ENCODE peak calls at places on chromosomes 1 and 21, in seven cellular contexts. V is HCT116, N is GM12878, D is H1, Q is SK-N-SH, K is K562, I is HepG2. F is an unnamed sample. For H3K4me1, the result is how much of the 10 kb centered on the place peaks cover.

GRCh38 chr1:150273310-150273709 is 720 bp downstream of the C1orf54 start:
- DNase-seq in V (no peak), N (no peak), D (no peak), Q (no peak), K (no peak), I (no peak), F (no peak)

GRCh38 chr1:214902636-214903320 is 179.8 kb upstream of the KCNK2 start:
- DNase-seq in V (peak), N (no peak), D (no peak), Q (no peak), K (no peak), I (no peak), F (no peak)

GRCh38 chr1:42730988-42731387 is 9.0 kb downstream of the CLDN19 start:
- DNase-seq in V (peak), N (no peak), D (peak), Q (peak), K (peak), I (no peak), F (peak)

GRCh38 chr1:79568411-79568810 is 561.9 kb upstream of the ADGRL4 start:
- DNase-seq in V (no peak), N (no peak), D (no peak), Q (no peak), K (no peak), I (no peak), F (no peak)

GRCh38 chr1:61412601-61413000 is 312.3 kb downstream of the TM2D1 start:
- DNase-seq in V (no peak), N (no peak), D (no peak), Q (no peak), K (no peak), I (no peak), F (no peak)

GRCh38 chr21:34018910-34019309 is 54.5 kb upstream of the MRPS6 start:
- DNase-seq in V (no peak), N (peak), D (no peak), Q (no peak), K (no peak), I (no peak), F (no peak)

GRCh38 chr21:29359718-29360117 is 61.0 kb downstream of the BACH1 start:
- DNase-seq in V (no peak), N (no peak), D (no peak), Q (no peak), K (no peak), I (no peak), F (no peak)

GRCh38 chr1:172895050-172895460 is 155.7 kb downstream of the TNFSF18 start:
- DNase-seq in V (no peak), N (no peak), D (no peak), Q (no peak), K (no peak), I (no peak), F (no peak)

GRCh38 chr21:34800797-34801518 is 132.2 kb downstream of the CLIC6 start:
- DNase-seq in V (no peak), N (no peak), D (no peak), Q (no peak), K (no peak), I (no peak), F (no peak)

GRCh38 chr1:161483361-161483760 is 21.9 kb upstream of the FCGR2A start:
- DNase-seq in V (no peak), N (no peak), D (no peak), Q (no peak), K (no peak), I (no peak), F (no peak)

GRCh38 chr1:68994096-68994495 is 497.2 kb upstream of the DEPDC1 start:
- DNase-seq in V (no peak), N (no peak), D (no peak), Q (no peak), K (no peak), I (no peak), F (no peak)

GRCh38 chr1:207868252-207868768 is 42.6 kb downstream of the CD34 start:
- DNase-seq in V (no peak), N (no peak), D (peak), Q (peak), K (peak), I (no peak), F (no peak)

GRCh38 chr1:158803681-158804080 is 22.7 kb upstream of the OR6N2 start:
- DNase-seq in V (no peak), N (no peak), D (no peak), Q (no peak), K (no peak), I (no peak), F (no peak)

GRCh38 chr1:154006136-154006535 is 15.6 kb downstream of the RPS27 start:
- DNase-seq in V (no peak), N (no peak), D (no peak), Q (no peak), K (no peak), I (no peak), F (no peak)

GRCh38 chr21:35273331-35273730 is 224.2 kb upstream of the RUNX1 start:
- DNase-seq in V (no peak), N (no peak), D (no peak), Q (no peak), K (peak), I (no peak), F (no peak)

GRCh38 chr1:5913876-5914275 is 78.3 kb downstream of the NPHP4 start:
- DNase-seq in V (no peak), N (no peak), D (peak), Q (no peak), K (no peak), I (no peak), F (no peak)

GRCh38 chr21:16070207-16070651 is 340.4 kb downstream of the USP25 start:
- DNase-seq in V (no peak), N (no peak), D (no peak), Q (peak), K (no peak), I (no peak), F (no peak)

GRCh38 chr1:84782311-84782771 is 92.1 kb upstream of the SSX2IP start:
- DNase-seq in V (peak), N (no peak), D (peak), Q (peak), K (peak), I (peak), F (peak)

GRCh38 chr21:29182674-29183073 is 52.2 kb downstream of the MAP3K7CL start:
- DNase-seq in V (no peak), N (no peak), D (no peak), Q (no peak), K (no peak), I (no peak), F (no peak)

GRCh38 chr21:14947613-14948160 is 117.1 kb downstream of the NRIP1 start:
- DNase-seq in V (no peak), N (no peak), D (no peak), Q (no peak), K (no peak), I (peak), F (no peak)

GRCh38 chr21:14949603-14950002 is 115.2 kb downstream of the NRIP1 start:
- DNase-seq in V (no peak), N (no peak), D (no peak), Q (no peak), K (no peak), I (no peak), F (no peak)

GRCh38 chr21:14945176-14945575 is 119.6 kb downstream of the NRIP1 start:
- DNase-seq in V (no peak), N (no peak), D (no peak), Q (no peak), K (no peak), I (no peak), F (no peak)

GRCh38 chr21:14942801-14943490 is 121.9 kb downstream of the NRIP1 start:
- DNase-seq in V (no peak), N (no peak), D (no peak), Q (no peak), K (no peak), I (peak), F (no peak)

DNA sequence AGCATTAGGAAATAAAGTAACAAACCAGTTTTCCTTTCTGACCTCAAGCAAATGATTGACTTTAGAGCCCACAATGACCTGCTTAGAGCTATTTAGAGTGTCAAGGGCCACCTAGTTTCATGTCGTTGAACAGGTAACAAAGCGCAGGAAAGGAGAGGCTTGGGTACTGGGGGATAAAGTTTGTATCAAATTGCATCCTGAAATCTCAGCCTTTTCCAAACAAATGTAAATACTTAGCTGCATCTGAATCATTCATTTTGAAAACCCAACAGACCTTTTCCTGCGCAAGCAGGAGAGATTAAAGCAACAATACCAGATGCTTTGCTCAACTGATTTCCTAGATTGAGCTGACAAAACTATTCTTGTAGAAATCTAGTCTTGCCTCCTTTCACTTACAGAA is 121.2 kb downstream of the NRIP1 start:
- DNase-seq in V (no peak), N (no peak), D (no peak), Q (no peak), K (no peak), I (no peak), F (no peak)
- TF ChIP-seq SIN3A in V (no peak), N (no peak), D (no peak), Q (no peak), K (no peak), I (no peak), F (no peak)

DNA sequence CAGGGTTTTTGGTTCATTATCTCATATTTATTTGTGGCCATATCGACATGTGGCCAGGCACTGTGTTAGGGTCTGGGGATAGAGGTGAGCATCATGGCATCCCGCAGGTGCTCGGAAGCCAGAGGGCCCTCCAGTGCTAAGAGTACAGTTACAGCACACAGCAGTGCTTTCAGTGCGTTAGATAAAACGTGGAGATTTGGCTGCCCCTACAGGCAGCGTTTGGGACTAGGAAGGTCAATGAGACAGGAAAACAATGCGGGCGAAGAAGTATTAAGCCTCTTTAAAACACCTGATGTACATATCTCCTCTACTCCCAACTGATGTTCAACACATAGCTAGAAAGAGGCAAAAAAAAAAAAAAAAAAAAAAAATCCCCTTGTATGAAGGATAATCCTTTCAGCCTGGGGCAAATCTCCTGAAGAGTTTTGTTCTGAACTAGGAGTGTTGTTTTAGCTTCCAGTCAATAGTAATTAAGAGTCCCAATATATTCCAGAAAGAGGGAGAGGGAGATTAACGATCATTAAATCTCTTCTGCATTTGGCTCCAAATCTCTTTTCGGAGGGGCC is 80.1 kb downstream of the CAPZB start:
- DNase-seq in V (no peak), N (no peak), D (no peak), Q (peak), K (peak), I (no peak), F (no peak)
- H3K4me1 ChIP-seq in V (under half), N (under half), D (under half), Q (half or more), K (under half), I (half or more), F (under half)

GRCh38 chr1:227733751-227734545 is 1.2 kb downstream of the JMJD4 start:
- DNase-seq in V (no peak), N (no peak), D (no peak), Q (no peak), K (no peak), I (no peak), F (no peak)

GRCh38 chr1:227733309-227733705 is 1.8 kb downstream of the JMJD4 start:
- DNase-seq in V (no peak), N (no peak), D (no peak), Q (no peak), K (no peak), I (no peak), F (no peak)

GRCh38 chr1:227731696-227732585 is 3.2 kb downstream of the JMJD4 start:
- DNase-seq in V (no peak), N (no peak), D (no peak), Q (no peak), K (no peak), I (no peak), F (no peak)

GRCh38 chr1:227731241-227731677 is 3.8 kb downstream of the JMJD4 start:
- DNase-seq in V (no peak), N (no peak), D (no peak), Q (no peak), K (no peak), I (no peak), F (no peak)

GRCh38 chr1:227732586-227733308 is 2.4 kb downstream of the JMJD4 start:
- DNase-seq in V (no peak), N (no peak), D (no peak), Q (no peak), K (no peak), I (no peak), F (no peak)
- TF ChIP-seq SIN3A in V (no peak), N (no peak), D (no peak), Q (no peak), K (no peak), I (no peak), F (no peak)

GRCh38 chr1:67789551-67789950 is 43.7 kb downstream of the GNG12 start:
- DNase-seq in V (no peak), N (no peak), D (no peak), Q (no peak), K (no peak), I (no peak), F (no peak)
- H3K4me1 ChIP-seq in V (under half), N (under half), D (under half), Q (under half), K (under half), I (under half), F (under half)

GRCh38 chr1:25710583-25711347 is 89.2 kb upstream of the SELENON start:
- DNase-seq in V (no peak), N (no peak), D (no peak), Q (no peak), K (no peak), I (peak), F (no peak)
- TF ChIP-seq SIN3A in V (no peak), N (no peak), D (no peak), Q (no peak), K (no peak), I (no peak), F (no peak)

DNA sequence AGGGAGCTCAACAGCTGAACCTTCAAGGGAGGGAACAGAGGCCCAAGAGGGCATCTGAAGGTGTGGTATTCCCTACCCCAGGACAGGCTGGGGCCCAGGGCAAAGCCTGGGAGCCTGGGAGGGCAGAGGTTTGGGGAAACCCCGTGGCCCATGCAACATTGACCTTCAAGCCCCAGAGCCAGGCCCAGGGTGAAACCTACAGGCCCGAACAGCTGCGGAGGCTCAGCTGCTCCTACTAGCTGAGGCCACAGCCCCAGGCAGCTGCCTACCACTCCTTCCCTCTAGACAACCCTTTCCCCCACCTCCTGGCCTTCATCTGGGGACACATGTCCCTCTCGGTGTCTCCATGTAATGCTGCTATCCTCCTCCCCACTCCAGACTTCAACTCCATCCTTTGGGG is 3.2 kb downstream of the LAD1 start:
- DNase-seq in V (no peak), N (no peak), D (no peak), Q (no peak), K (no peak), I (no peak), F (no peak)
- H3K4me1 ChIP-seq in V (half or more), N (under half), D (under half), Q (under half), K (under half), I (half or more), F (under half)

DNA sequence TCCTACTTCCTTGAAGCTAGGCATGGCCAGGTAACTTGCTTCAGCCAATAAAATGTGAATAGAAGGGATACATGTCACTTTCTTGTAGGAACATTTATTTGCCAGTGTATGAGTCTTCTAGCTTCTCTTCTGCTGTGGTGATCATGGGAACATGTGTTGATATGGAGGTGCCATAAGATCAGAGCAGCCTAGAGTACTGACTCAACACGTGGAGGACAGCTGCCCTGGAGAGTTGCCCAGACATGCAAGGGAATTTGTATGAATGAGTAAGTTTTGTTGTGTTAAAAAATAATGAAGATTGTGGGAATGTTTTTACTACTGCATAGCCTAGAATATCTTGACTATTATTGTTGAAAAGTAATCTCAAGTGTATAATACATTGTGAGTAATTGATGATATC is 502.3 kb downstream of the NUF2 start:
- DNase-seq in V (no peak), N (no peak), D (no peak), Q (no peak), K (no peak), I (no peak), F (no peak)
- TF ChIP-seq SIN3A in V (no peak), N (no peak), D (no peak), Q (no peak), K (no peak), I (no peak), F (no peak)

GRCh38 chr1:1599919-1600860 is at the start of gene FNDC10:
- DNase-seq in V (no peak), N (no peak), D (peak), Q (peak), K (no peak), I (no peak), F (no peak)
- H3K4me1 ChIP-seq in V (under half), N (under half), D (under half), Q (under half), K (half or more), I (half or more), F (under half)

DNA sequence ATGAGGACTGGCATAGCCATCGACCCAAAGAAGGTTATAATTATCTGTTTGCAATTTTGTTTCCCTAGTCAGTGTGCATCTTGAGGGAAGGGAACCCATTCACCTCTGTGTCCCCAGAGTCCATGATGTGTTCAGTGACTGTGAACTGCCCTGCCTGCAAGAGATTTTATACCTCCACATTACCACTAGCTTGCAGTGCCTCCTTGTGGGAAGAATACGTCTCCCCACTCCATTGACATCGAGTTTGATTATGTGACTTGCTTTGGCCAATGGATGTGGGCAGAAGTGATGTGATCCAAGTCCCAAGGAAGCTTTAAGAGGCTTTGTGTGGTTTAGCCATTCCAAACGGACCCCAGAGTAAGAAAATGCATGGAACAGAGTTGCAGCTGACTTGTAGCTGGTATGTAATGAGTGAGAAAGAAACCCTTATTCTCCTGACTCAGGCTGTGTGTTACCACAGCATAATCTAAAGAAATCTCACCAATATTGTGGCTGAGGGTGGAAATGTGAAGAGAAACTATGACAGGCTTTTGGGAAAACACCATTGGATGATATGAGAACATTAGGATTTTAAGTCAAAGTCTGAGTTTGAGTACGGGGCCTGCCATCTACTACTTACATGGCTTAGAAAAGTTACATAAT is 47.8 kb upstream of the NRDC start:
- DNase-seq in V (no peak), N (no peak), D (no peak), Q (no peak), K (peak), I (no peak), F (peak)
- TF ChIP-seq SIN3A in V (no peak), N (no peak), D (no peak), Q (no peak), K (no peak), I (no peak), F (no peak)

DNA sequence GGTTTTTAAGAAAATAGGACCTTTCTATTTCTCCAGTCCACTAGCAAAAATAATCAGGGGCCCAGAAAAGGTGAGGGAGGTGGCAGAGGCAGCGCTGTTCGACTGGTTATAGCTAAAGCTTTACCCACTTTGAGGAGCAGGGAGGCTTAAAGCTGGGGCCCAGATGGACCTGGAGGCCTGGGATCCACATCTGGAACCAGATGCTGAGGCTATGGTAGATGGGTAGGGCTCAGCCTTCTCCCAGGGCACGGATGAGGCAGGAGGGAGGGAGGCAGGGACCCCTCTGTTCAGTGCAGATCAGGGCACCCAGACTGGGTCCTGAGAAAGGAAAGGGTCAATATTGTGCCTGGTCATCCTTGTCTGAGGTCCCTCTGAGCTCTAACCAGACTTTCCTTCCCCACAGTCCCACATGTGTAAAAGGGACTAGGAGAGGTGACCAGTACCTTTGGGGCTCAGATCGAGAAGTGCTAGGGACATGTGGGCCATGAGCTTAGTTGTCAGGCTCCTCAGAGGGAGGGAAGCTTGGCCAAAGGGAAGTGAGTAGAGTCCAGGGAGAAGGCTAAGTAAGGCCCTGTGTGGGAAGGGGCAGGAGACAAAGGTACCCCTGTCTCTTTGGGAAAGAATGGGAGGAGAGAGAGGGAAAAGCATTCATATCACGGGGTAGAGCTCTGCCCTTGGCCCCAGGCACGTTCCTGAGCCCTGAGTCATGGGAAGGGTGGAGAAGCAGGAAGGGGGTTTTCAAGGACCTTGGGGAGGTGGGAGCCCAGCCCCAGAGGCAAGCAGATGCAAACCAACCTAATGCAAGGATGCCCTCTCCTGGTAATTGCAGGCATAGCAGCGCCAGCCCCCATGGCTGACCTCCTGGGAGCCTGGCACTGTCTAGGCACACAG is 15.4 kb downstream of the LMNA start:
- DNase-seq in V (peak), N (no peak), D (peak), Q (peak), K (peak), I (peak), F (peak)
- H3K4me1 ChIP-seq in V (half or more), N (under half), D (under half), Q (under half), K (half or more), I (half or more), F (half or more)